ENCODE peak calls at places on chromosome 18, in seven cellular contexts. W, R, P, Y, C, L and T are unnamed samples. For H3K36me3, the result is how much of the 10 kb centered on the place peaks cover.

GRCh38 chr18:37435996-37436395 is 129.6 kb downstream of the CELF4 start:
- DNase-seq in W (no peak), R (no peak), P (no peak), Y (no peak), C (no peak), L (no peak), T (no peak)

GRCh38 chr18:32289480-32290075 is 99.7 kb downstream of the MEP1B start:
- DNase-seq in W (no peak), R (peak), P (no peak), Y (peak), C (peak), L (peak), T (peak)

GRCh38 chr18:13165636-13166423 is 52.7 kb upstream of the LDLRAD4 start:
- DNase-seq in W (no peak), R (no peak), P (no peak), Y (no peak), C (no peak), L (no peak), T (no peak)

GRCh38 chr18:75210274-75211001 is at the start of gene TSHZ1:
- DNase-seq in W (peak), R (peak), P (no peak), Y (peak), C (peak), L (peak), T (peak)

GRCh38 chr18:26697186-26697585 is 148.8 kb upstream of the KCTD1 start:
- DNase-seq in W (no peak), R (no peak), P (no peak), Y (no peak), C (no peak), L (no peak), T (no peak)

GRCh38 chr18:74097803-74098202 is 49.8 kb downstream of the FBXO15 start:
- DNase-seq in W (no peak), R (no peak), P (no peak), Y (no peak), C (no peak), L (no peak), T (no peak)

GRCh38 chr18:47829831-47830230 is 100.6 kb downstream of the SMAD2 start:
- DNase-seq in W (no peak), R (no peak), P (no peak), Y (no peak), C (no peak), L (no peak), T (no peak)

GRCh38 chr18:8811115-8811514 is 105.8 kb downstream of the MTCL1 start:
- DNase-seq in W (no peak), R (no peak), P (no peak), Y (no peak), C (no peak), L (no peak), T (no peak)

GRCh38 chr18:25605322-25605721 is 253.4 kb upstream of the ZNF521 start:
- DNase-seq in W (no peak), R (no peak), P (no peak), Y (no peak), C (no peak), L (no peak), T (no peak)

GRCh38 chr18:31649894-31650719 is 34.3 kb downstream of the B4GALT6 start:
- DNase-seq in W (no peak), R (no peak), P (no peak), Y (no peak), C (no peak), L (peak), T (no peak)

DNA sequence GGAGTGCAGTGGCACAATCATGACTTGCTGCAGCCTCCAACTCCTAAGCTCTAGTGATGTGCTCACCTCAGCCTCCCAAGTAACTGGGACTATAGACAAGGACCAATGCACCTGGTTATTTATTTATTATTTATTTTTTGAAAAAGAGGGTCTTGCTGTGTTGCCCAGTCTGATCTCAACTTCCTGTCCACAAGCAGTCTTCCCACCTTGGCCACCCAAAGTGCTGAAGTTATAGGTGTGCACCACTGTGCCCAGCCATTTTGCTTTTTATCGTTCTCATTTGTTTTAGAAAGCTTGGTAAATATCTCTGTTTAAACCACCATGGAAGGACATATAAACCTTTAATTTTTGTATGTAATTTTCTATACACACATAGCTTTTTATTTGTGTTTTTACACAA is 74.2 kb downstream of the SMCHD1 start:
- DNase-seq in W (no peak), R (no peak), P (no peak), Y (no peak), C (no peak), L (no peak), T (no peak)
- H3K36me3 ChIP-seq in W (half or more), R (half or more), P (under half), Y (under half), C (under half), L (under half), T (half or more)

GRCh38 chr18:245282-245847 is 22.5 kb downstream of the THOC1 start:
- DNase-seq in W (no peak), R (peak), P (no peak), Y (no peak), C (no peak), L (no peak), T (no peak)

DNA sequence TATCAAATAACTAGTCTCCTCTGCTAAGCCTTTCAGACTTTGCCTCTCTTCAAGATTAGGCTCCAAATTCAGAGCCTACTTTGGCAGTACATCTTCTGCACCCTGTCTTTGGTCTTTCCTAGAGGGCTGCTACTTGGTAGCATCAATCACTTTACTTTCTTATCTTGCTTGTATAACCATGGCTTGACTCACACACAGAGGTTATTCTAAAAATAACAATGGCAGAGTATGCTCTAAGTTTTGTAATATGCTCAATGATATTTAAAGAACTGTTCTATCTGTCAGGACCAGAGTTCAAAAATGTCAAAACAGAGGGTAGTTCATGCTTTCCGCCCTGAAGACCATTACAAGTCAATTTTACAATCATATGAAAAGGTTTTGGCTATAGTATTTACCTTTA is 27.7 kb downstream of the THOC1 start:
- DNase-seq in W (no peak), R (peak), P (no peak), Y (no peak), C (no peak), L (no peak), T (no peak)
- H3K36me3 ChIP-seq in W (under half), R (under half), P (under half), Y (under half), C (under half), L (under half), T (under half)

GRCh38 chr18:61832858-61833257 is 59.9 kb downstream of the RNF152 start:
- DNase-seq in W (no peak), R (no peak), P (no peak), Y (no peak), C (no peak), L (no peak), T (no peak)

GRCh38 chr18:61831071-61831470 is 61.7 kb downstream of the RNF152 start:
- DNase-seq in W (no peak), R (peak), P (no peak), Y (no peak), C (no peak), L (peak), T (no peak)

GRCh38 chr18:61833387-61833786 is 59.4 kb downstream of the RNF152 start:
- DNase-seq in W (no peak), R (peak), P (no peak), Y (no peak), C (no peak), L (peak), T (peak)

GRCh38 chr18:61838521-61838920 is 54.3 kb downstream of the RNF152 start:
- DNase-seq in W (no peak), R (no peak), P (no peak), Y (no peak), C (no peak), L (no peak), T (no peak)

GRCh38 chr18:61833978-61834377 is 58.8 kb downstream of the RNF152 start:
- DNase-seq in W (no peak), R (peak), P (no peak), Y (no peak), C (no peak), L (no peak), T (no peak)
- H3K36me3 ChIP-seq in W (under half), R (under half), P (under half), Y (under half), C (under half), L (under half), T (under half)

GRCh38 chr18:63344918-63345317 is 22.1 kb downstream of the KDSR start:
- DNase-seq in W (no peak), R (no peak), P (no peak), Y (no peak), C (no peak), L (no peak), T (no peak)
- H3K36me3 ChIP-seq in W (half or more), R (under half), P (under half), Y (under half), C (under half), L (under half), T (under half)

DNA sequence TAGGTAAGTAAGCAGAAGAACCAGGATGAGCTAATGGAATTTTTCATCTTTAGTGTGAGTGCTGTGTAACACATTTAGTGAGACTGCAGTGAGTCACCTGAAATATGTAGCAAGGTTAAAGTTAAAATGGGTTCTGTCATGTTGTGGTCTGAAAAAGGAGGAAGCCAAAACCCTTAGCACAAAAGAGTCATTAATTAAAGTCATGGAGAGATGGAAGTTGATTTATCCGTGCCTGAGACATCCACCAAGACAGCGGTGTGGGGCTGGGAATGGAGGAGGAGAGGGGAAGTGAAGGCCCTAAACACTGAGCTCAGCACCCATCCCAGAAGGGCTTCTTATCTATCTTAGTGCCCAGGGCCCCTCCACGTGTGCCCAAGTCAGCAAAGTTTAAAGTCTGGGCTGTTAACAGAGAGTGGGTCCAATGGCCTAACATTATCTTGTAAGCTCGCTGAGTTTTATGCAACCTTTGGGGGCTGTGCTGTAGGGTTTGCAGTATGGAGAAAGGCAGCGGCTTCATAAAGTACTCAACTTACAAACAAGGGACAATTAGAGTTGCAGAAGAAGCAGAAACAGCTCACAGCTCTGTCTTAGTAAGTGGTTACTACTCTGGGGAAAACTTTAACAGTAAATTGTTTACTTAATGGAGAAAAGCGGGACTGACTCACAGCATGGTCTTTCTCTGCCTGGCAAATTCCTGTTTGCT is 9.3 kb downstream of the ENOSF1 start:
- DNase-seq in W (no peak), R (peak), P (no peak), Y (no peak), C (no peak), L (peak), T (no peak)
- H3K36me3 ChIP-seq in W (under half), R (under half), P (under half), Y (under half), C (under half), L (under half), T (under half)